ENCODE peak calls at places on chromosomes 7 and 10, in six cellular contexts. J is CD8-positive, alpha-beta memory T cell; H is CD8-positive, alpha-beta T cell; V is cardiac muscle cell; M is HCT116; F is neuronal stem cell. Z is an unnamed sample. For H3K27me3 and H3K4me1, the result is how much of the 10 kb centered on the place peaks cover.

GRCh38 chr7:129426482-129426881 is 7.8 kb upstream of the STRIP2 start:
- DNase-seq in J (no peak), H (no peak), V (no peak), M (no peak), F (no peak), Z (no peak)

GRCh38 chr10:95201736-95202135 is 7.7 kb downstream of the ACSM6 start:
- DNase-seq in J (no peak), H (no peak), V (no peak), M (peak), F (no peak), Z (peak)

GRCh38 chr7:77770316-77770715 is 27.9 kb downstream of the TMEM60 start:
- DNase-seq in J (no peak), H (no peak), V (no peak), M (no peak), F (no peak), Z (no peak)

GRCh38 chr7:44102846-44103565 is 1.1 kb upstream of the AEBP1 start:
- DNase-seq in J (no peak), H (no peak), V (no peak), M (no peak), F (no peak), Z (no peak)

GRCh38 chr7:49453486-49453885 is 320.0 kb upstream of the VWC2 start:
- DNase-seq in J (no peak), H (no peak), V (no peak), M (no peak), F (no peak), Z (no peak)

GRCh38 chr7:27130540-27131389 is at the start of gene HOXA4:
- DNase-seq in J (peak), H (peak), V (peak), M (no peak), F (no peak), Z (peak)

GRCh38 chr7:97013025-97013424 is 7.7 kb downstream of the DLX6 start:
- DNase-seq in J (no peak), H (no peak), V (no peak), M (no peak), F (peak), Z (no peak)

GRCh38 chr7:29040570-29040906 is 82.4 kb upstream of the TRIL start:
- DNase-seq in J (no peak), H (no peak), V (no peak), M (no peak), F (no peak), Z (no peak)

GRCh38 chr10:3542185-3542611 is 242.8 kb downstream of the KLF6 start:
- DNase-seq in J (no peak), H (no peak), V (no peak), M (no peak), F (no peak), Z (peak)

GRCh38 chr10:111126981-111127848 is 50.4 kb downstream of the ADRA2A start:
- DNase-seq in J (no peak), H (no peak), V (no peak), M (no peak), F (no peak), Z (no peak)

GRCh38 chr10:128047337-128047736 is 78.9 kb downstream of the MKI67 start:
- DNase-seq in J (peak), H (peak), V (peak), M (peak), F (peak), Z (peak)

GRCh38 chr7:95710711-95711110 is 61.6 kb upstream of the DYNC1I1 start:
- DNase-seq in J (no peak), H (no peak), V (no peak), M (no peak), F (no peak), Z (no peak)

GRCh38 chr10:44567471-44567870 is 182.6 kb upstream of the CXCL12 start:
- DNase-seq in J (no peak), H (no peak), V (no peak), M (no peak), F (no peak), Z (no peak)

GRCh38 chr10:61589547-61590243 is 73.0 kb upstream of the CABCOCO1 start:
- DNase-seq in J (no peak), H (no peak), V (no peak), M (no peak), F (no peak), Z (no peak)

GRCh38 chr10:132616170-132616994 is 78.8 kb downstream of the INPP5A start:
- DNase-seq in J (peak), H (peak), V (no peak), M (no peak), F (no peak), Z (no peak)

GRCh38 chr7:105003875-105004510 is 10.0 kb upstream of the KMT2E start:
- DNase-seq in J (no peak), H (no peak), V (no peak), M (no peak), F (no peak), Z (no peak)

GRCh38 chr10:12051241-12051640 is 8.6 kb upstream of the UPF2 start:
- DNase-seq in J (no peak), H (no peak), V (no peak), M (no peak), F (no peak), Z (no peak)

GRCh38 chr7:27697861-27698430 is 35.3 kb upstream of the HIBADH start:
- DNase-seq in J (no peak), H (no peak), V (no peak), M (peak), F (no peak), Z (peak)

GRCh38 chr7:23680417-23681405 is 712 bp downstream of the FAM221A start:
- DNase-seq in J (peak), H (peak), V (peak), M (no peak), F (peak), Z (peak)

GRCh38 chr7:98265841-98266271 is 13.8 kb upstream of the TECPR1 start:
- DNase-seq in J (no peak), H (no peak), V (no peak), M (no peak), F (no peak), Z (peak)
- H3K27ac ChIP-seq in J (no peak), H (no peak), V (no peak), M (peak), F (peak), Z (no peak)

GRCh38 chr10:102242118-102242485 is 790 bp upstream of the PITX3 start:
- DNase-seq in J (no peak), H (no peak), V (no peak), M (no peak), F (no peak), Z (no peak)

GRCh38 chr10:102240467-102241036 is 760 bp downstream of the PITX3 start:
- DNase-seq in J (no peak), H (no peak), V (no peak), M (no peak), F (no peak), Z (no peak)

GRCh38 chr10:102241037-102241443 is 272 bp downstream of the PITX3 start:
- DNase-seq in J (no peak), H (no peak), V (no peak), M (no peak), F (no peak), Z (no peak)

GRCh38 chr10:102243304-102243703 is 2.0 kb upstream of the PITX3 start:
- DNase-seq in J (no peak), H (no peak), V (no peak), M (no peak), F (no peak), Z (peak)

GRCh38 chr10:102241444-102242117 is at the start of gene PITX3:
- DNase-seq in J (peak), H (peak), V (peak), M (peak), F (peak), Z (peak)
- H3K27me3 ChIP-seq in J (under half), H (under half), V (under half), M (under half), F (half or more), Z (under half)

GRCh38 chr10:31701546-31701945 is 227.1 kb downstream of the ARHGAP12 start:
- DNase-seq in J (no peak), H (no peak), V (no peak), M (no peak), F (no peak), Z (no peak)
- H3K4me1 ChIP-seq in J (under half), H (under half), V (under half), M (under half), F (under half), Z (under half)

GRCh38 chr7:55095672-55096071 is 76.9 kb downstream of the EGFR start:
- DNase-seq in J (no peak), H (no peak), V (no peak), M (no peak), F (no peak), Z (no peak)
- H3K27ac ChIP-seq in J (no peak), H (no peak), V (no peak), M (no peak), F (no peak), Z (no peak)

DNA sequence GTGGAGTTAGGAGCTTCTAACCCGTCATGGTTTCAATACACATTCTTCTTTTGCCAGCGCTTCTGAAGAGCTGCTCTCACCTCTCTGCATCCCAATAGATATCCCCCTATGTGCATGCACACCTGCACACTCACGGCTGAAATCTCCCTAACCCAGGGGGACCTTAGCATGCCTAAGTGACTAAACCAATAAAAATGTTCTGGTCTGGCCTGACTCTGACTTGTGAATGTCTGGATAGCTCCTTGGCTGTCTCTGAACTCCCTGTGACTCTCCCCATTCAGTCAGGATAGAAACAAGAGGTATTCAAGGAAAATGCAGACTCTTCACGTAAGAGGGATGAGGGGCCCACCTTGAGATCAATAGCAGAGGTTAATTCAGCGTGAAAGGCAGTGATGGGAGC is 22.4 kb downstream of the PRSS2 start:
- DNase-seq in J (no peak), H (no peak), V (no peak), M (no peak), F (no peak), Z (peak)
- H3K27me3 ChIP-seq in J (under half), H (under half), V (under half), M (under half), F (under half), Z (under half)

GRCh38 chr7:35761882-35762720 is 38.8 kb upstream of the SEPTIN7 start:
- DNase-seq in J (no peak), H (no peak), V (no peak), M (no peak), F (no peak), Z (peak)
- H3K4me1 ChIP-seq in J (under half), H (under half), V (under half), M (under half), F (under half), Z (under half)

GRCh38 chr10:93440591-93441012 is 41.5 kb downstream of the MYOF start:
- DNase-seq in J (no peak), H (no peak), V (no peak), M (no peak), F (no peak), Z (no peak)
- H3K27ac ChIP-seq in J (no peak), H (no peak), V (peak), M (peak), F (no peak), Z (peak)

GRCh38 chr10:70928140-70928539 is 39.8 kb upstream of the PCBD1 start:
- DNase-seq in J (no peak), H (no peak), V (no peak), M (no peak), F (no peak), Z (no peak)
- H3K27me3 ChIP-seq in J (under half), H (under half), V (under half), M (under half), F (half or more), Z (under half)